ENCODE peak calls at places on chromosomes 6 and 20, in ten cellular contexts. E, V, D, F, Y, X, Z, B, M and S are unnamed samples.
A peak's percentile ranks its signal among the peaks of the same experiment; 100 is the strongest.

GRCh38 chr20:22583773-22584629 is at the start of gene FOXA2:
- DNase-seq in E (peak; percentile 88), V (no peak), D (no peak), F (peak; percentile 39), Y (no peak), X (no peak), Z (peak; percentile 18), B (no peak), M (no peak), S (no peak)

GRCh38 chr6:14038636-14039035 is 78.9 kb upstream of the CD83 start:
- DNase-seq in E (no peak), V (no peak), D (no peak), F (no peak), Y (no peak), X (no peak), Z (no peak), B (no peak), M (no peak), S (no peak)

GRCh38 chr6:4021862-4022715 is 56.8 kb downstream of the FAM217A start:
- DNase-seq in E (no peak), V (no peak), D (no peak), F (peak; percentile 31), Y (no peak), X (no peak), Z (no peak), B (no peak), M (no peak), S (no peak)

GRCh38 chr6:116060572-116061283 is at the start of gene FRK:
- DNase-seq in E (peak; percentile 82), V (no peak), D (no peak), F (peak; percentile 91), Y (no peak), X (no peak), Z (peak; percentile 77), B (no peak), M (no peak), S (peak; percentile 42)

GRCh38 chr6:143980921-143981320 is 27.1 kb downstream of the PLAGL1 start:
- DNase-seq in E (no peak), V (no peak), D (no peak), F (no peak), Y (no peak), X (no peak), Z (no peak), B (no peak), M (no peak), S (no peak)

GRCh38 chr6:33978593-33979150 is 167.2 kb downstream of the GRM4 start:
- DNase-seq in E (no peak), V (no peak), D (no peak), F (no peak), Y (no peak), X (no peak), Z (no peak), B (no peak), M (no peak), S (no peak)

GRCh38 chr6:699319-699718 is 6.4 kb upstream of the EXOC2 start:
- DNase-seq in E (no peak), V (no peak), D (no peak), F (no peak), Y (no peak), X (no peak), Z (no peak), B (no peak), M (no peak), S (no peak)

GRCh38 chr6:71544028-71544427 is 255.4 kb downstream of the OGFRL1 start:
- DNase-seq in E (no peak), V (no peak), D (no peak), F (peak; percentile 19), Y (no peak), X (no peak), Z (no peak), B (no peak), M (no peak), S (no peak)

GRCh38 chr6:144586986-144587385 is 301.9 kb downstream of the UTRN start:
- DNase-seq in E (no peak), V (no peak), D (no peak), F (no peak), Y (no peak), X (no peak), Z (no peak), B (no peak), M (no peak), S (no peak)

GRCh38 chr6:18997375-18997826 is 610.3 kb downstream of the RNF144B start:
- DNase-seq in E (peak; percentile 67), V (peak; percentile 39), D (no peak), F (peak; percentile 53), Y (no peak), X (no peak), Z (no peak), B (peak; percentile 9), M (peak; percentile 67), S (peak; percentile 14)

GRCh38 chr6:149483849-149484635 is 772 bp downstream of the ZC3H12D start:
- DNase-seq in E (no peak), V (no peak), D (no peak), F (no peak), Y (no peak), X (no peak), Z (no peak), B (no peak), M (no peak), S (no peak)

GRCh38 chr6:131762984-131763383 is 44.8 kb upstream of the ENPP1 start:
- DNase-seq in E (no peak), V (no peak), D (no peak), F (no peak), Y (no peak), X (no peak), Z (no peak), B (no peak), M (no peak), S (no peak)

GRCh38 chr6:161748535-161749386 is 474.9 kb upstream of the AGPAT4 start:
- DNase-seq in E (peak; percentile 2), V (peak; percentile 19), D (no peak), F (no peak), Y (no peak), X (no peak), Z (peak; percentile 41), B (peak; percentile 54), M (peak; percentile 68), S (no peak)

GRCh38 chr6:24910331-24910849 is 25.4 kb downstream of the RIPOR2 start:
- DNase-seq in E (no peak), V (peak; percentile 48), D (no peak), F (no peak), Y (no peak), X (no peak), Z (peak; percentile 45), B (no peak), M (no peak), S (no peak)

GRCh38 chr20:47973519-47974233 is 188.4 kb upstream of the SULF2 start:
- DNase-seq in E (peak; percentile 96), V (no peak), D (no peak), F (no peak), Y (no peak), X (no peak), Z (peak; percentile 95), B (no peak), M (no peak), S (no peak)

GRCh38 chr6:18025591-18025990 is 38.2 kb upstream of the KIF13A start:
- DNase-seq in E (no peak), V (no peak), D (no peak), F (peak; percentile 10), Y (no peak), X (no peak), Z (no peak), B (no peak), M (no peak), S (no peak)

GRCh38 chr20:6611911-6612614 is 155.4 kb upstream of the BMP2 start:
- DNase-seq in E (no peak), V (no peak), D (no peak), F (no peak), Y (no peak), X (no peak), Z (peak; percentile 18), B (no peak), M (no peak), S (peak; percentile 75)

GRCh38 chr6:90765895-90766294 is 179.0 kb upstream of the MAP3K7 start:
- DNase-seq in E (no peak), V (no peak), D (no peak), F (no peak), Y (no peak), X (no peak), Z (no peak), B (no peak), M (no peak), S (no peak)

GRCh38 chr20:21336455-21337151 is 33.5 kb downstream of the XRN2 start:
- DNase-seq in E (no peak), V (no peak), D (no peak), F (no peak), Y (no peak), X (no peak), Z (no peak), B (no peak), M (no peak), S (no peak)

GRCh38 chr20:50919567-50919966 is 11.7 kb downstream of the ADNP start:
- DNase-seq in E (no peak), V (no peak), D (no peak), F (no peak), Y (no peak), X (no peak), Z (peak; percentile 66), B (no peak), M (no peak), S (no peak)

GRCh38 chr6:1787894-1788293 is 178.2 kb downstream of the FOXC1 start:
- DNase-seq in E (no peak), V (no peak), D (no peak), F (no peak), Y (no peak), X (no peak), Z (no peak), B (no peak), M (no peak), S (no peak)

GRCh38 chr20:17505664-17506517 is 25.3 kb downstream of the BFSP1 start:
- DNase-seq in E (peak; percentile 94), V (no peak), D (no peak), F (no peak), Y (peak; percentile 25), X (no peak), Z (no peak), B (peak; percentile 33), M (no peak), S (no peak)

GRCh38 chr6:107386340-107386739 is 73.0 kb downstream of the PDSS2 start:
- DNase-seq in E (no peak), V (no peak), D (no peak), F (no peak), Y (no peak), X (no peak), Z (no peak), B (no peak), M (no peak), S (no peak)

GRCh38 chr20:62563561-62563960 is 78.7 kb upstream of the SLCO4A1 start:
- DNase-seq in E (no peak), V (no peak), D (no peak), F (no peak), Y (no peak), X (no peak), Z (no peak), B (no peak), M (no peak), S (no peak)